ENCODE peak calls at places on chromosomes 11 and 22, in six cellular contexts. U is brain microvascular endothelial cell; G is AG10803; S is HFFc6; M is body of pancreas; F is activated CD8-positive, alpha-beta T cell treated with anti-CD3 and anti-CD28 coated beads for 36 hours. D is an unnamed sample.

GRCh38 chr11:16155448-16155847 is 200.9 kb downstream of the SOX6 start:
- DNase-seq in F (no peak), U (no peak), M (no peak), G (no peak), S (no peak), D (no peak)

GRCh38 chr22:46092646-46093410 is 57.5 kb upstream of the PPARA start:
- DNase-seq in U (no peak), S (no peak), M (no peak), G (no peak), F (no peak), D (no peak)

GRCh38 chr11:119178166-119178680 is 7.1 kb upstream of the NHERF4 start:
- DNase-seq in U (no peak), F (no peak), S (no peak), G (no peak), M (no peak), D (no peak)

GRCh38 chr11:94557992-94558391 is 9.2 kb upstream of the PIWIL4 start:
- DNase-seq in G (peak), F (no peak), M (no peak), U (no peak), S (peak), D (no peak)

GRCh38 chr11:101567086-101567485 is 16.7 kb downstream of the TRPC6 start:
- DNase-seq in S (no peak), U (no peak), F (no peak), G (no peak), M (no peak), D (no peak)

GRCh38 chr11:117096973-117097566 is 1.2 kb downstream of the SIK3 start:
- DNase-seq in M (no peak), G (no peak), U (no peak), F (no peak), S (no peak), D (no peak)

GRCh38 chr11:117071344-117071787 is 26.9 kb downstream of the SIK3 start:
- DNase-seq in S (no peak), F (no peak), U (peak), G (peak), M (peak), D (peak)

GRCh38 chr11:77108436-77108835 is 5.8 kb downstream of the OMP start:
- DNase-seq in M (no peak), F (no peak), U (no peak), S (no peak), G (no peak), D (no peak)

GRCh38 chr22:25183959-25184619 is 15.6 kb upstream of the CRYBB3 start:
- DNase-seq in F (no peak), S (no peak), M (no peak), G (no peak), U (no peak), D (no peak)

GRCh38 chr11:102420547-102420946 is 32.0 kb downstream of the TMEM123 start:
- DNase-seq in S (no peak), G (no peak), M (no peak), F (peak), U (no peak), D (no peak)

GRCh38 chr11:78350101-78350645 is 67.4 kb downstream of the GAB2 start:
- DNase-seq in M (no peak), S (peak), F (no peak), U (no peak), G (peak), D (no peak)

GRCh38 chr11:11036185-11037161 is 178.6 kb upstream of the ZBED5 start:
- DNase-seq in S (peak), G (peak), M (peak), F (peak), U (peak), D (peak)

GRCh38 chr11:46597609-46598219 is 3.9 kb upstream of the AMBRA1 start:
- DNase-seq in U (peak), S (peak), F (no peak), G (no peak), M (no peak), D (no peak)

GRCh38 chr11:70323811-70324210 is 53.3 kb downstream of the PPFIA1 start:
- DNase-seq in G (no peak), M (no peak), S (no peak), U (no peak), F (no peak), D (no peak)

GRCh38 chr22:36103891-36104290 is 56.7 kb downstream of the APOL3 start:
- DNase-seq in U (no peak), G (no peak), M (no peak), F (no peak), S (no peak), D (no peak)

GRCh38 chr22:36102995-36103394 is 57.6 kb downstream of the APOL3 start:
- DNase-seq in F (no peak), G (no peak), S (no peak), M (no peak), U (no peak), D (no peak)

GRCh38 chr22:36106910-36107309 is 53.6 kb downstream of the APOL3 start:
- DNase-seq in U (no peak), S (no peak), G (no peak), M (no peak), F (no peak), D (no peak)

GRCh38 chr22:36104988-36105387 is 55.6 kb downstream of the APOL3 start:
- DNase-seq in G (no peak), M (no peak), S (peak), F (no peak), U (peak), D (no peak)

GRCh38 chr22:36104435-36104834 is 56.1 kb downstream of the APOL3 start:
- DNase-seq in U (no peak), M (no peak), S (no peak), F (no peak), G (no peak), D (no peak)
- TF ChIP-seq CTCF in U (peak), M (no peak), S (no peak), F (no peak), G (no peak), D (no peak)

DNA sequence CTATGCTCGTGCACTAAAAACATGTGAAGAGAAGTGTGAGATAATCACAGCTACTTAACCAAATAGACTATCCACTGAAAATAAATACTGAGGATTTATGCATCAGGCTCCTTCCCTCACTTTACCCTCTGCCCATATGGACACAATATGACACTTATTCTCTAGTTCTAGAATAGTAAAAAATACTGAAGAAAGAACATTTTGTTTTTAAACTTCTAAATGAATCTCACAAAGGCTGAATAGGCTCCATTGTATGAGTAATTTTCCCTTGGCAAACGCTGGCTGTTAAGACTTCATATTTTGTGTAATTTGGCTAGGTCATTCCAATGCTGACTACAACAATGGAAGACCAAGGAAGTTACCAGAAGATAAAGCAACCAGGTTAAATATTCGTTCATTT is 9.9 kb downstream of the HPS5 start:
- DNase-seq in F (no peak), M (no peak), S (peak), G (peak), U (peak), D (no peak)
- TF ChIP-seq CTCF in F (no peak), M (no peak), S (no peak), G (no peak), U (no peak), D (no peak)

DNA sequence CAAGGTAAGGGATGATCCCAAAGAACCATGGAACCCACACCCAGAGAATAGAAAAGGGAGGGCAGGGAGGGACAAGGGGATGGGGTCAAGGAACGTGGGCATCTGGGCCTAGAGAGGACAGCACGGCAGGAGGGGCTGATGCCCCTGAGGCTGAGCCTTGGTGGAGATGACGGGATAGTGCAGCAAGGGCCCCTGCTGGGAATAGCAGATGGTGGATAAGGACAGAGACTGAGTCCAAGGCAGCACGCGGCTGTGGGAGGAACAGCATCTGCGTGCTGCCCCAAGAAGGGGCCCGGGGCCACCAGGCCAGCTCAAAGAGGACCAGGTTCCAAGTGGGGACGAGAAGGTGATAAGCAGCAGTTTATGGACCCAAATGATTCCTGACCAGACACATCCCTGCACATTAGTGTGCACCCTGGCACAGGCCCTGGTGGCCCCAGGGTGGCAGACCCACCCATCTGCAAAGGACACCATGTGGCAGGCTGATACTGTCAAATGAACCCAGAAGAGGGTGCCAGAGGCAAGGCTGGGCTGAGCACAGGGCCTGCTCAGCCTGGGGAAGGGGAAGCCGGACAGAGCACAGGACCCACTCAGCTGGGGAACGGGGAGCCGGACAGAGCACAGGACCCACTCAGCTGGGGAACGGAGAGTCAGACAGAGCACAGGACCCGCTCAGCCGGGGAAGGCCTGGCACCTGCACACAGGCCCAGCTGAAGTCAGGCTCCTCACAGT is 12.8 kb upstream of the TESMIN start:
- DNase-seq in S (no peak), U (no peak), M (no peak), F (no peak), G (no peak), D (peak)
- TF ChIP-seq CTCF in S (peak), U (peak), M (no peak), F (no peak), G (no peak), D (peak)

DNA sequence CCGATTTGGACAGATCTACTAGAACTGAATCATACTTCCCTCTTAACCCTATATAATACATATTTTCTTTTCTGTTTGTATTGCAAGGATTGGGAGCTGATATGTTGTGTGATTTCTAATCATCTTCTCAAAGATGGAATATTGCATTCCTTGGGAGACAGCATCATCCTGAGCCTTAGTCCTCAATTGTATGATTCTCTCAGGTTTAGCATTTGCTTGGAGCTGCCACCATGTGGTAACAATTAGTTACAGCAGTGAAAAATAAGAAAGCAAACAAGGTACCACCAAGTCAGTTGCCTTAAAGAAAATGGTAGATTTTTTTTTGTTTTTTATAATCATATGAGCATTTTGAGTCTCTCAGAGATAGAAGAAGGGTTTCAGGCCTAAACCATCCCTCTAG is 11.9 kb downstream of the SNX19 start:
- DNase-seq in F (no peak), G (no peak), U (no peak), M (no peak), S (no peak), D (no peak)
- TF ChIP-seq CTCF in F (no peak), G (peak), U (peak), M (peak), S (peak), D (peak)

GRCh38 chr22:38212442-38212841 is 10.6 kb downstream of the MAFF start:
- DNase-seq in M (no peak), S (no peak), G (no peak), F (no peak), U (no peak), D (no peak)

GRCh38 chr22:38213319-38214247 is 11.8 kb downstream of the MAFF start:
- DNase-seq in M (no peak), G (no peak), U (no peak), S (no peak), F (no peak), D (no peak)

GRCh38 chr22:38211556-38211955 is 9.8 kb downstream of the MAFF start:
- DNase-seq in G (no peak), M (no peak), S (no peak), F (no peak), U (no peak), D (no peak)

GRCh38 chr22:38215156-38216038 is 13.6 kb downstream of the MAFF start:
- DNase-seq in M (no peak), G (no peak), S (no peak), U (no peak), F (no peak), D (no peak)

DNA sequence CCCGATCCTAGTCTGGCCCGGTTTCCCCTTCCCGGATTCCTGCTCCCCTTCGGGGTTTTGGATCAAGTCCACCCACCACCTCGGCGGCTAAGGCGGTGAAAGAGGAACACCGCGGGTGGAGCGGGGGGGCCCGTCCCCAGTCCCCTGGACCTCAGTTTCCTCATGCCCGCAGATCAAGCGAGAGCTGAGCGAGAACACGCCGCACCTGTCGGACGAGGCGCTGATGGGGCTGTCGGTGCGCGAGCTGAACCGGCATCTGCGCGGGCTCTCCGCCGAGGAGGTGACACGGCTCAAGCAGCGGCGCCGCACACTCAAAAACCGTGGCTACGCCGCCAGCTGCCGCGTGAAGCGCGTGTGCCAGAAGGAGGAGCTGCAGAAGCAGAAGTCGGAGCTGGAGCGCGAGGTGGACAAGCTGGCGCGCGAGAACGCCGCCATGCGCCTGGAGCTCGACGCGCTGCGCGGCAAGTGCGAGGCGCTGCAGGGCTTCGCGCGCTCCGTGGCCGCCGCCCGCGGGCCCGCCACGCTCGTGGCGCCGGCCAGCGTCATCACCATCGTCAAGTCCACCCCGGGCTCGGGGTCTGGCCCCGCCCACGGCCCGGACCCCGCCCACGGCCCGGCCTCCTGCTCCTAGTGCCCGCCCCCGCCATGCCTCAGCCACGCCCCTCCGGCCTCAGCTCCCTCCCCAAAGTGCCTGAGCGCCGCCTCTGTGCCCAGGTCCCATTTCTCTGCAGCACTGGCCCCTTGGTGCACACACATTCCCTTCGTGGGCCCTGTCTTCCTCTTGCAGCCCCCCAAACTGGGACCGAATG is 12.7 kb downstream of the MAFF start:
- DNase-seq in S (no peak), G (peak), F (peak), U (no peak), M (peak), D (peak)
- TF ChIP-seq CTCF in S (no peak), G (peak), F (no peak), U (peak), M (no peak), D (no peak)

GRCh38 chr22:39319284-39320170 is at the start of gene RPL3:
- DNase-seq in F (peak), G (peak), U (peak), S (peak), M (peak), D (peak)
- TF ChIP-seq CTCF in F (no peak), G (no peak), U (no peak), S (peak), M (no peak), D (no peak)

GRCh38 chr11:127471662-127472061 is 471.1 kb upstream of the KIRREL3 start:
- DNase-seq in S (no peak), G (no peak), M (no peak), U (no peak), F (no peak), D (no peak)

GRCh38 chr11:127474735-127475134 is 474.2 kb upstream of the KIRREL3 start:
- DNase-seq in S (no peak), F (no peak), U (no peak), M (no peak), G (no peak), D (no peak)

GRCh38 chr11:127470485-127470884 is 469.9 kb upstream of the KIRREL3 start:
- DNase-seq in M (peak), F (peak), G (no peak), S (peak), U (no peak), D (no peak)
- TF ChIP-seq CTCF in M (peak), F (peak), G (peak), S (peak), U (peak), D (peak)

GRCh38 chr22:20181194-20181931 is 30.5 kb upstream of the CCDC188 start:
- DNase-seq in S (no peak), G (no peak), U (no peak), M (no peak), F (no peak), D (no peak)

GRCh38 chr22:20180640-20181039 is 29.8 kb upstream of the CCDC188 start:
- DNase-seq in G (no peak), U (no peak), F (peak), S (no peak), M (no peak), D (no peak)

GRCh38 chr22:20179455-20180244 is 28.8 kb upstream of the CCDC188 start:
- DNase-seq in G (no peak), U (no peak), S (no peak), F (no peak), M (no peak), D (no peak)

GRCh38 chr22:20178922-20179227 is 28.0 kb upstream of the CCDC188 start:
- DNase-seq in S (no peak), F (no peak), U (no peak), G (no peak), M (no peak), D (no peak)

DNA sequence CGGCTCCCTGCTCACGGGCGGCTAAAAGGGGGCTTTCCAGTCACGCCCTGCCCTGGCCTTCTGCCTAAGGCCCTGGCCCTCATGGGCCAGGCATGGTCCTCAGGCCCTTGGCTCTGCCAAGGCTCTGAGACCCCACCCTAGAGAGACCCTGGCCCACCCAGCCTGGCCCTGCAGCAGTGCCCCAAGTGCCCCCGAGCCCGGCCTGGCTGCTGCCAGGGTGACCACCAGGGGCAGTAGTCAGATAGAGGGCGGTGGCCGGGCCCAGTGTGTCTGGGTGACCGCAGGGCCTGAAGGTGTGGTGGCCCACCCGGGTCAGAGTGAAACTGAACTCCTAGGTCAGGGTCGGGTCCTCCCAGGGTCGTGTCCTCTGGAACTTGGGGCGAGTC is 29.4 kb upstream of the CCDC188 start:
- DNase-seq in G (no peak), U (no peak), F (no peak), M (no peak), S (no peak), D (no peak)
- TF ChIP-seq CTCF in G (no peak), U (peak), F (no peak), M (no peak), S (peak), D (peak)

DNA sequence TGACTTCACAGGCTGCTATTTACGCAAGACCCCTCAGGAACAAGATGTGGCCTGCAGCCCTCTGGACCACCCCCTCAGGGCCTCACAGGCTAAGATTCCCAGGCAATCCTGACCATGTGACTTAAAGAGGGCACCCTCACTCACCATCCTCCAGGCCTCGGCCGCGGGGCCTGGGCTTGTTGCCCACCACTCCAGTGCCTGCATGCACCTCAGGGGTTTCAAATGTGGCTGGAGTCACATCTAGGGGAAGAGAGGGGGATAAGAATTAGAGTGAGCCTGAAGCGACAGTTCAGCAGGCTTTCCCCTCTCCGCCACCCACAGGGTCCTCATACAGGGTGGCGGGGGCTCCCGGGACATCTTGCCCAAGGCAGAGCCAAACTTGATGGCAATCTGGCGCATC is 2.1 kb downstream of the ESS2 start:
- DNase-seq in M (no peak), F (no peak), U (no peak), G (no peak), S (no peak), D (no peak)
- TF ChIP-seq CTCF in M (no peak), F (no peak), U (no peak), G (no peak), S (no peak), D (no peak)

GRCh38 chr11:63910605-63911195 is 6.3 kb downstream of the RCOR2 start:
- DNase-seq in F (no peak), U (no peak), S (no peak), G (no peak), M (no peak), D (no peak)

GRCh38 chr11:63911440-63911839 is 5.5 kb downstream of the RCOR2 start:
- DNase-seq in F (no peak), S (no peak), G (no peak), M (no peak), U (no peak), D (peak)

GRCh38 chr11:63911876-63912275 is 5.1 kb downstream of the RCOR2 start:
- DNase-seq in U (no peak), F (no peak), S (no peak), M (no peak), G (no peak), D (no peak)

GRCh38 chr11:63913866-63914830 is 2.8 kb downstream of the RCOR2 start:
- DNase-seq in S (no peak), M (no peak), U (no peak), G (no peak), F (no peak), D (no peak)

DNA sequence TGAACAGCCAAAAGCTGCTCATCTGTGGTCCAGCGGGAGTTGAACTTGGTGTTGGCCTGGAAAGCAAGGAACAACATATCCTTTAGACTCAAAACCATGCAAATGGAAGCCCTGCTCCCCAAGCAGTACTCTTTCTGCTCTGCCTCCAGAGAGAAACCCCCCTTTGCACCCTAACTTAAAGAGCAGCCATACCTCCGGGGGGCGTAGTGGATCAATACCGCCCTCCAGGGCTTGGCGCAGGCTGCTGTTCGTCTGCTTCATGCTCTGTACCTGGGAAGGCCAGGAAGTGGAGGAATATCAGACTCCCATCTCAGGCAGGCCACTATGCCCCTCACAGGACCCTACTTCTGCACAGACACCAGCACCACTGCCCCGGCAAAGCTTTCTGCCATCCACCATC is 4.3 kb downstream of the RCOR2 start:
- DNase-seq in M (no peak), U (no peak), S (no peak), F (no peak), G (no peak), D (no peak)
- TF ChIP-seq CTCF in M (no peak), U (no peak), S (no peak), F (no peak), G (no peak), D (no peak)